ENCODE peak calls at places on chromosomes 4 and X, in seven cellular contexts. B, M, C, S, Z, V and F are unnamed samples.

GRCh38 chr4:139454111-139454600 is at the start of gene RAB33B:
- DNase-seq in B (no peak), M (no peak), C (no peak), S (no peak), Z (no peak), V (peak), F (no peak)

GRCh38 chr4:158649111-158649680 is 22.5 kb downstream of the C4orf46 start:
- DNase-seq in B (no peak), M (no peak), C (no peak), S (no peak), Z (no peak), V (no peak), F (no peak)

GRCh38 chr4:167274346-167274745 is 40.1 kb upstream of the SPOCK3 start:
- DNase-seq in B (no peak), M (no peak), C (no peak), S (no peak), Z (no peak), V (no peak), F (no peak)

GRCh38 chr4:1453731-1454130 is 47.5 kb upstream of the NKX1-1 start:
- DNase-seq in B (no peak), M (no peak), C (no peak), S (no peak), Z (no peak), V (no peak), F (no peak)

GRCh38 chr4:168717852-168718251 is 221.0 kb downstream of the PALLD start:
- DNase-seq in B (no peak), M (no peak), C (no peak), S (peak), Z (peak), V (no peak), F (no peak)

GRCh38 chr4:7021930-7022658 is 21.1 kb upstream of the TADA2B start:
- DNase-seq in B (no peak), M (no peak), C (peak), S (peak), Z (no peak), V (no peak), F (no peak)

GRCh38 chrX:104922206-104922621 is 298.3 kb downstream of the TEX13A start:
- DNase-seq in B (peak), M (peak), C (peak), S (peak), Z (peak), V (peak), F (peak)

GRCh38 chrX:56068274-56068758 is 163.8 kb upstream of the KLF8 start:
- DNase-seq in B (no peak), M (no peak), C (no peak), S (no peak), Z (peak), V (no peak), F (no peak)

GRCh38 chrX:110442631-110443030 is 84.0 kb downstream of the RTL9 start:
- DNase-seq in B (no peak), M (no peak), C (peak), S (peak), Z (peak), V (peak), F (no peak)

GRCh38 chr4:87497586-87497985 is 31.6 kb downstream of the SPARCL1 start:
- DNase-seq in B (no peak), M (no peak), C (no peak), S (no peak), Z (no peak), V (no peak), F (no peak)

GRCh38 chrX:113001836-113002235 is 161.2 kb upstream of the AMOT start:
- DNase-seq in B (no peak), M (no peak), C (no peak), S (no peak), Z (no peak), V (peak), F (no peak)

GRCh38 chr4:13990596-13991589 is 363.4 kb upstream of the BOD1L1 start:
- DNase-seq in B (no peak), M (no peak), C (no peak), S (no peak), Z (no peak), V (no peak), F (no peak)

GRCh38 chrX:24696241-24696640 is 2.5 kb downstream of the POLA1 start:
- DNase-seq in B (no peak), M (no peak), C (no peak), S (no peak), Z (no peak), V (no peak), F (no peak)

GRCh38 chr4:173522160-173522873 is 7.7 kb downstream of the HAND2 start:
- DNase-seq in B (no peak), M (no peak), C (no peak), S (peak), Z (peak), V (no peak), F (no peak)

GRCh38 chr4:96642486-96642885 is 802.6 kb downstream of the PDHA2 start:
- DNase-seq in B (no peak), M (no peak), C (no peak), S (no peak), Z (no peak), V (no peak), F (no peak)

GRCh38 chr4:144754562-144755410 is 108.8 kb downstream of the HHIP start:
- DNase-seq in B (no peak), M (no peak), C (no peak), S (peak), Z (peak), V (peak), F (no peak)

GRCh38 chr4:84481879-84482245 is 17.2 kb downstream of the NKX6-1 start:
- DNase-seq in B (no peak), M (no peak), C (no peak), S (no peak), Z (no peak), V (no peak), F (no peak)

GRCh38 chrX:107008034-107008433 is 8.0 kb upstream of the MORC4 start:
- DNase-seq in B (no peak), M (no peak), C (no peak), S (no peak), Z (no peak), V (no peak), F (no peak)